ENCODE peak calls at places on chromosomes 16 and 17, in six cellular contexts. One of them, this sample, is unnamed.

GRCh38 chr17:12571606-12572005 is 94.1 kb upstream of the MYOCD start:
- DNase-seq in breast epithelium: no peak
- DNase-seq in transverse colon: no peak
- DNase-seq in stomach: no peak
- DNase-seq in endothelial cell of umbilical vein: no peak
- DNase-seq in upper lobe of left lung: no peak
- DNase-seq in this sample: no peak

GRCh38 chr17:65074778-65075250 is 18.3 kb upstream of the GNA13 start:
- DNase-seq in breast epithelium: peak; percentile 38
- DNase-seq in transverse colon: peak; percentile 60
- DNase-seq in stomach: no peak
- DNase-seq in endothelial cell of umbilical vein: peak; percentile 94
- DNase-seq in upper lobe of left lung: peak; percentile 48
- DNase-seq in this sample: no peak

GRCh38 chr16:2715519-2715918 is 4.5 kb downstream of the PRSS27 start:
- DNase-seq in breast epithelium: no peak
- DNase-seq in transverse colon: peak; percentile 60
- DNase-seq in stomach: peak; percentile 66
- DNase-seq in endothelial cell of umbilical vein: peak; percentile 49
- DNase-seq in upper lobe of left lung: peak; percentile 56
- DNase-seq in this sample: no peak

GRCh38 chr16:20614201-20615141 is 38.3 kb upstream of the ACSM2B start:
- DNase-seq in breast epithelium: no peak
- DNase-seq in transverse colon: no peak
- DNase-seq in stomach: no peak
- DNase-seq in endothelial cell of umbilical vein: no peak
- DNase-seq in upper lobe of left lung: peak; percentile 67
- DNase-seq in this sample: peak; percentile 78

GRCh38 chr16:12142157-12142556 is 165.6 kb downstream of the SNX29 start:
- DNase-seq in breast epithelium: no peak
- DNase-seq in transverse colon: no peak
- DNase-seq in stomach: no peak
- DNase-seq in endothelial cell of umbilical vein: no peak
- DNase-seq in upper lobe of left lung: no peak
- DNase-seq in this sample: no peak

GRCh38 chr17:63914471-63914870 is 3.4 kb upstream of the CSHL1 start:
- DNase-seq in breast epithelium: no peak
- DNase-seq in transverse colon: no peak
- DNase-seq in stomach: no peak
- DNase-seq in endothelial cell of umbilical vein: no peak
- DNase-seq in upper lobe of left lung: no peak
- DNase-seq in this sample: no peak

GRCh38 chr17:32191306-32191705 is 49.0 kb downstream of the RHOT1 start:
- DNase-seq in breast epithelium: no peak
- DNase-seq in transverse colon: no peak
- DNase-seq in stomach: no peak
- DNase-seq in endothelial cell of umbilical vein: peak; percentile 65
- DNase-seq in upper lobe of left lung: no peak
- DNase-seq in this sample: no peak

GRCh38 chr17:39239640-39240314 is 14.0 kb upstream of the STAC2 start:
- DNase-seq in breast epithelium: peak; percentile 66
- DNase-seq in transverse colon: peak; percentile 81
- DNase-seq in stomach: peak; percentile 78
- DNase-seq in endothelial cell of umbilical vein: peak; percentile 28
- DNase-seq in upper lobe of left lung: peak; percentile 77
- DNase-seq in this sample: no peak

GRCh38 chr16:55665511-55665910 is 9.7 kb downstream of the SLC6A2 start:
- DNase-seq in breast epithelium: no peak
- DNase-seq in transverse colon: no peak
- DNase-seq in stomach: no peak
- DNase-seq in endothelial cell of umbilical vein: no peak
- DNase-seq in upper lobe of left lung: no peak
- DNase-seq in this sample: no peak

GRCh38 chr16:66064811-66065530 is 301.5 kb upstream of the CDH5 start:
- DNase-seq in breast epithelium: no peak
- DNase-seq in transverse colon: no peak
- DNase-seq in stomach: no peak
- DNase-seq in endothelial cell of umbilical vein: no peak
- DNase-seq in upper lobe of left lung: no peak
- DNase-seq in this sample: no peak

GRCh38 chr16:63850979-63851378 is 1270.9 kb downstream of the CDH11 start:
- DNase-seq in breast epithelium: no peak
- DNase-seq in transverse colon: no peak
- DNase-seq in stomach: no peak
- DNase-seq in endothelial cell of umbilical vein: no peak
- DNase-seq in upper lobe of left lung: no peak
- DNase-seq in this sample: no peak

GRCh38 chr16:15775209-15775608 is 81.6 kb downstream of the MYH11 start:
- DNase-seq in breast epithelium: no peak
- DNase-seq in transverse colon: no peak
- DNase-seq in stomach: no peak
- DNase-seq in endothelial cell of umbilical vein: peak; percentile 13
- DNase-seq in upper lobe of left lung: no peak
- DNase-seq in this sample: no peak

GRCh38 chr17:53527473-53527872 is 295.3 kb upstream of the KIF2B start:
- DNase-seq in breast epithelium: no peak
- DNase-seq in transverse colon: no peak
- DNase-seq in stomach: no peak
- DNase-seq in endothelial cell of umbilical vein: no peak
- DNase-seq in upper lobe of left lung: no peak
- DNase-seq in this sample: no peak

GRCh38 chr16:30743690-30744089 is 4.5 kb upstream of the PHKG2 start:
- DNase-seq in breast epithelium: no peak
- DNase-seq in transverse colon: no peak
- DNase-seq in stomach: no peak
- DNase-seq in endothelial cell of umbilical vein: no peak
- DNase-seq in upper lobe of left lung: no peak
- DNase-seq in this sample: no peak

GRCh38 chr16:30738984-30739951 is 9.0 kb upstream of the PHKG2 start:
- DNase-seq in breast epithelium: no peak
- DNase-seq in transverse colon: no peak
- DNase-seq in stomach: no peak
- DNase-seq in endothelial cell of umbilical vein: no peak
- DNase-seq in upper lobe of left lung: peak; percentile 21
- DNase-seq in this sample: no peak

GRCh38 chr16:30737794-30738648 is 10.2 kb upstream of the PHKG2 start:
- DNase-seq in breast epithelium: no peak
- DNase-seq in transverse colon: no peak
- DNase-seq in stomach: no peak
- DNase-seq in endothelial cell of umbilical vein: no peak
- DNase-seq in upper lobe of left lung: peak; percentile 10
- DNase-seq in this sample: no peak

GRCh38 chr16:30741461-30741914 is 6.7 kb upstream of the PHKG2 start:
- DNase-seq in breast epithelium: peak; percentile 97
- DNase-seq in transverse colon: peak; percentile 72
- DNase-seq in stomach: peak; percentile 72
- DNase-seq in endothelial cell of umbilical vein: peak; percentile 83
- DNase-seq in upper lobe of left lung: peak; percentile 94
- DNase-seq in this sample: no peak

GRCh38 chr16:30740364-30741251 is 7.6 kb upstream of the PHKG2 start:
- DNase-seq in breast epithelium: peak; percentile 96
- DNase-seq in transverse colon: peak; percentile 92
- DNase-seq in stomach: peak; percentile 95
- DNase-seq in endothelial cell of umbilical vein: peak; percentile 19
- DNase-seq in upper lobe of left lung: peak; percentile 89
- DNase-seq in this sample: no peak
- H3K4me3 ChIP-seq in breast epithelium: peak overlapping the region; percentile 17
- H3K4me3 ChIP-seq in transverse colon: no peak overlapping the region
- H3K4me3 ChIP-seq in stomach: no peak overlapping the region
- H3K4me3 ChIP-seq in endothelial cell of umbilical vein: no peak overlapping the region
- H3K4me3 ChIP-seq in upper lobe of left lung: peak overlapping the region; percentile 39
- H3K4me3 ChIP-seq in this sample: no peak overlapping the region

GRCh38 chr17:42754782-42755181 is 6.2 kb upstream of the RAMP2 start:
- DNase-seq in breast epithelium: no peak
- DNase-seq in transverse colon: no peak
- DNase-seq in stomach: no peak
- DNase-seq in endothelial cell of umbilical vein: no peak
- DNase-seq in upper lobe of left lung: no peak
- DNase-seq in this sample: no peak

GRCh38 chr17:42760652-42761581 is at the start of gene RAMP2:
- DNase-seq in breast epithelium: no peak
- DNase-seq in transverse colon: no peak
- DNase-seq in stomach: peak; percentile 39
- DNase-seq in endothelial cell of umbilical vein: peak; percentile 28
- DNase-seq in upper lobe of left lung: no peak
- DNase-seq in this sample: no peak

GRCh38 chr17:42761638-42762037 is 611 bp downstream of the RAMP2 start:
- DNase-seq in breast epithelium: no peak
- DNase-seq in transverse colon: no peak
- DNase-seq in stomach: no peak
- DNase-seq in endothelial cell of umbilical vein: no peak
- DNase-seq in upper lobe of left lung: no peak
- DNase-seq in this sample: no peak

GRCh38 chr17:42759982-42760651 is 910 bp upstream of the RAMP2 start:
- DNase-seq in breast epithelium: no peak
- DNase-seq in transverse colon: no peak
- DNase-seq in stomach: no peak
- DNase-seq in endothelial cell of umbilical vein: peak; percentile 40
- DNase-seq in upper lobe of left lung: no peak
- DNase-seq in this sample: no peak
- TF ChIP-seq POLR2AphosphoS5 in breast epithelium: no peak
- TF ChIP-seq POLR2AphosphoS5 in transverse colon: no peak
- TF ChIP-seq POLR2AphosphoS5 in stomach: no peak
- TF ChIP-seq POLR2AphosphoS5 in endothelial cell of umbilical vein: no peak
- TF ChIP-seq POLR2AphosphoS5 in upper lobe of left lung: no peak
- TF ChIP-seq POLR2AphosphoS5 in this sample: no peak

DNA sequence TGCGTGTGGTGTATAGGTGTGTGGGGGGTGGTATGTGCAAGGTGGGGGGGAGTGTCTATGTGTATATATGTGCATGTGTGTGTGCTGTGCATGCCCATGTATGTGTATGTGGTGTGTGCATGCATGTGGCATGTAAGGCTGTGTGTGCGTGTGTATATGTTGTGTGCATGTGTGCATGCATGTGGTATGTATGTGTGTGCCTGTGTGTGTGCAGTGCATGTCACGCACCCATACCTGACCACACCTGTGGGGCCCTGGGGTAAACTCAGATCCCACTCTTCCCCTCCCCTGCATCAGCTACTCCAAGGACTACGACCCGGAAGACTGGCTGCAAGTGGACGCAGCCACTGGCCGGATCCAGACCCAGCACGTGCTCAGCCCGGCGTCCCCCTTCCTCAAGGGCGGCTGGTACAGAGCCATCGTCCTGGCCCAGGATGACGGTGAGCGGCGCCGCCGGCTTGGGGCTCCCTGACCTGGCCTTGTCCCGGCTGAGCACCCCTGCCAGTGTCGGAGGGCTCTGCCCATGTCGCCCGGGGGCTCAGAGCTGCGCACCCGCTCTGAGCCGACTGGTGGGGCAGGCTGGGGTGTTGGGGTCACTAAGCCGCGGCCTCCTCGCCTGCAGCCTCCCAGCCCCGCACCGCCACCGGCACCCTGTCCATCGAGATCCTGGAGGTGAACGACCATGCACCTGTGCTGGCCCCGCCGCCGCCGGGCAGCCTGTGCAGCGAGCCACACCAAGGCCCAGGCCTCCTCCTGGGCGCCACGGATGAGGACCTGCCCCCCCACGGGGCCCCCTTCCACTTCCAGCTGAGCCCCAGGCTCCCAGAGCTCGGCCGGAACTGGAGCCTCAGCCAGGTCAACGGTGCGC is 9.1 kb downstream of the SLC22A31 start:
- DNase-seq in breast epithelium: no peak
- DNase-seq in transverse colon: no peak
- DNase-seq in stomach: no peak
- DNase-seq in endothelial cell of umbilical vein: no peak
- DNase-seq in upper lobe of left lung: no peak
- DNase-seq in this sample: no peak
- H3K4me3 ChIP-seq in breast epithelium: no peak overlapping the region
- H3K4me3 ChIP-seq in transverse colon: no peak overlapping the region
- H3K4me3 ChIP-seq in stomach: peak overlapping the region; percentile 51
- H3K4me3 ChIP-seq in endothelial cell of umbilical vein: no peak overlapping the region
- H3K4me3 ChIP-seq in upper lobe of left lung: peak overlapping the region; percentile 51
- H3K4me3 ChIP-seq in this sample: peak overlapping the region; percentile 55

GRCh38 chr17:45246861-45247428 is 14.9 kb downstream of the SPATA32 start:
- DNase-seq in breast epithelium: no peak
- DNase-seq in transverse colon: no peak
- DNase-seq in stomach: no peak
- DNase-seq in endothelial cell of umbilical vein: peak; percentile 34
- DNase-seq in upper lobe of left lung: no peak
- DNase-seq in this sample: no peak

GRCh38 chr17:45247429-45248131 is 14.3 kb downstream of the SPATA32 start:
- DNase-seq in breast epithelium: peak; percentile 96
- DNase-seq in transverse colon: peak; percentile 99
- DNase-seq in stomach: peak; percentile 98
- DNase-seq in endothelial cell of umbilical vein: peak; percentile 36
- DNase-seq in upper lobe of left lung: peak; percentile 99
- DNase-seq in this sample: no peak

GRCh38 chr17:45244725-45245656 is 16.9 kb downstream of the SPATA32 start:
- DNase-seq in breast epithelium: no peak
- DNase-seq in transverse colon: no peak
- DNase-seq in stomach: no peak
- DNase-seq in endothelial cell of umbilical vein: no peak
- DNase-seq in upper lobe of left lung: no peak
- DNase-seq in this sample: no peak

GRCh38 chr17:45246338-45246737 is 15.6 kb downstream of the SPATA32 start:
- DNase-seq in breast epithelium: no peak
- DNase-seq in transverse colon: no peak
- DNase-seq in stomach: no peak
- DNase-seq in endothelial cell of umbilical vein: no peak
- DNase-seq in upper lobe of left lung: no peak
- DNase-seq in this sample: no peak

GRCh38 chr17:45248132-45248936 is 13.6 kb downstream of the SPATA32 start:
- DNase-seq in breast epithelium: peak; percentile 66
- DNase-seq in transverse colon: peak; percentile 83
- DNase-seq in stomach: peak; percentile 76
- DNase-seq in endothelial cell of umbilical vein: no peak
- DNase-seq in upper lobe of left lung: peak; percentile 84
- DNase-seq in this sample: no peak
- TF ChIP-seq POLR2AphosphoS5 in breast epithelium: no peak
- TF ChIP-seq POLR2AphosphoS5 in transverse colon: no peak
- TF ChIP-seq POLR2AphosphoS5 in stomach: peak; percentile 15
- TF ChIP-seq POLR2AphosphoS5 in endothelial cell of umbilical vein: no peak
- TF ChIP-seq POLR2AphosphoS5 in upper lobe of left lung: no peak
- TF ChIP-seq POLR2AphosphoS5 in this sample: no peak

GRCh38 chr17:66904760-66905637 is 59.5 kb upstream of the CACNG4 start:
- DNase-seq in breast epithelium: peak; percentile 60
- DNase-seq in transverse colon: no peak
- DNase-seq in stomach: peak; percentile 55
- DNase-seq in endothelial cell of umbilical vein: peak; percentile 82
- DNase-seq in upper lobe of left lung: no peak
- DNase-seq in this sample: no peak
- H3K4me3 ChIP-seq in breast epithelium: no peak overlapping the region
- H3K4me3 ChIP-seq in transverse colon: no peak overlapping the region
- H3K4me3 ChIP-seq in stomach: no peak overlapping the region
- H3K4me3 ChIP-seq in endothelial cell of umbilical vein: no peak overlapping the region
- H3K4me3 ChIP-seq in upper lobe of left lung: no peak overlapping the region
- H3K4me3 ChIP-seq in this sample: no peak overlapping the region

DNA sequence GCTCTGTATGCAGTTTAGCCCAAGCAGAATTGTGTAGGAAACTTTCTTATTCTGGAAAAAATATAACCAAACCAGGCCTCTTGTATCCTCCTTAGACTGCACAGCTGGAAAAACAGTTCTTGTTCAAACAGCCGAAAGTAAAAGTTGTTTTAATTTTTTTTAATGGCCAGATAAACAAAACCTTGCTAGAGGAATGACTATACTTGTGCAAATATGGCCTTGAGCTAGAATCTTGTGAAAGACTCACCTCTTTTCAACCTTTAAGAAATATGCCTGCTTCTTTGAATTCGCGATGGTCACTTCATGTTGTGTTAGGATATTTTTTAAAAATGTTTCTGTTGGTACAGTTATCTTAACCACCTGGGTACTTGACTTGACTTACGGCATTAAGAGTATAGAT is 114.6 kb upstream of the MAF start:
- DNase-seq in breast epithelium: no peak
- DNase-seq in transverse colon: no peak
- DNase-seq in stomach: no peak
- DNase-seq in endothelial cell of umbilical vein: no peak
- DNase-seq in upper lobe of left lung: no peak
- DNase-seq in this sample: no peak
- TF ChIP-seq POLR2AphosphoS5 in breast epithelium: no peak
- TF ChIP-seq POLR2AphosphoS5 in transverse colon: no peak
- TF ChIP-seq POLR2AphosphoS5 in stomach: no peak
- TF ChIP-seq POLR2AphosphoS5 in endothelial cell of umbilical vein: no peak
- TF ChIP-seq POLR2AphosphoS5 in upper lobe of left lung: no peak
- TF ChIP-seq POLR2AphosphoS5 in this sample: no peak